ENCODE peak calls at places on chromosome 9, in ten cellular contexts. D, A, R, F, X, O, Y, E, U and H are unnamed samples.

GRCh38 chr9:677461-678097 is 163.9 kb upstream of the DMRT1 start:
- DNase-seq in A (no peak), Y (no peak), X (no peak), U (no peak), F (no peak), E (no peak), O (no peak), R (no peak), D (no peak), H (no peak)

GRCh38 chr9:105329729-105330082 is 85.3 kb downstream of the SLC44A1 start:
- DNase-seq in X (peak), A (no peak), D (no peak), Y (no peak), R (no peak), E (no peak), U (no peak), F (no peak), O (no peak), H (no peak)

GRCh38 chr9:33157960-33158359 is 9.2 kb downstream of the B4GALT1 start:
- DNase-seq in R (no peak), F (no peak), Y (no peak), U (no peak), D (no peak), E (no peak), A (no peak), O (no peak), X (no peak), H (no peak)

GRCh38 chr9:69326261-69326660 is 1.2 kb downstream of the ENTREP1 start:
- DNase-seq in R (no peak), X (no peak), D (no peak), U (no peak), A (no peak), O (no peak), E (no peak), F (no peak), Y (peak), H (no peak)

GRCh38 chr9:21831841-21832509 is 29.5 kb downstream of the MTAP start:
- DNase-seq in A (no peak), E (peak), O (no peak), U (no peak), Y (no peak), F (peak), R (no peak), D (peak), X (peak), H (no peak)

GRCh38 chr9:86946712-86947145 is 577 bp downstream of the GAS1 start:
- DNase-seq in R (peak), E (peak), X (peak), U (no peak), A (no peak), O (peak), D (peak), F (no peak), Y (peak), H (no peak)

GRCh38 chr9:116002624-116003023 is 151.0 kb upstream of the PAPPA start:
- DNase-seq in Y (no peak), O (no peak), F (no peak), A (no peak), R (no peak), X (peak), U (no peak), D (no peak), E (peak), H (no peak)

GRCh38 chr9:124326378-124326777 is 68.6 kb downstream of the NEK6 start:
- DNase-seq in O (no peak), D (no peak), X (no peak), A (no peak), F (no peak), R (no peak), Y (no peak), E (no peak), U (no peak), H (no peak)

GRCh38 chr9:36091028-36091953 is 45.2 kb upstream of the GLIPR2 start:
- DNase-seq in F (peak), A (no peak), U (no peak), E (peak), O (no peak), X (peak), Y (no peak), R (no peak), D (no peak), H (no peak)

GRCh38 chr9:76525196-76525595 is 66.2 kb downstream of the GCNT1 start:
- DNase-seq in E (no peak), U (no peak), O (no peak), D (no peak), Y (no peak), A (no peak), F (no peak), X (no peak), R (no peak), H (no peak)

GRCh38 chr9:137138701-137139467 is at the start of gene GRIN1:
- DNase-seq in Y (peak), R (no peak), E (no peak), A (no peak), F (no peak), D (no peak), X (peak), O (peak), U (peak), H (peak)

GRCh38 chr9:127769985-127770904 is 8.2 kb downstream of the SH2D3C start:
- DNase-seq in O (no peak), F (no peak), D (no peak), A (no peak), U (no peak), R (no peak), X (no peak), E (no peak), Y (peak), H (peak)

GRCh38 chr9:133269537-133270357 is 5.3 kb downstream of the ABO start:
- DNase-seq in A (no peak), F (no peak), D (no peak), X (no peak), R (no peak), O (no peak), E (no peak), Y (no peak), U (no peak), H (no peak)

GRCh38 chr9:85487872-85488271 is 253.9 kb downstream of the AGTPBP1 start:
- DNase-seq in X (no peak), O (no peak), D (no peak), U (no peak), Y (no peak), E (no peak), R (no peak), A (no peak), F (no peak), H (no peak)

GRCh38 chr9:85332487-85332886 is 409.3 kb downstream of the AGTPBP1 start:
- DNase-seq in Y (peak), U (no peak), D (no peak), F (no peak), A (peak), O (no peak), E (no peak), X (no peak), R (no peak), H (peak)

GRCh38 chr9:128420060-128420650 is 502 bp upstream of the CERCAM start:
- DNase-seq in A (peak), E (peak), U (peak), X (peak), D (peak), F (no peak), O (peak), R (peak), Y (peak), H (peak)